ENCODE peak calls at places on chromosomes 4 and X, in nine cellular contexts. B, S, O, A, E, V, F, W and I are unnamed samples.

GRCh38 chr4:169795585-169795984 is 37.8 kb upstream of the HPF1 start:
- DNase-seq in E (no peak), F (no peak), S (no peak), V (peak; percentile 58), B (no peak), W (no peak), A (peak; percentile 10), O (no peak), I (peak; percentile 50)

GRCh38 chrX:261167-261857 is 19.9 kb upstream of the PLCXD1 start:
- DNase-seq in W (no peak), A (no peak), S (no peak), B (no peak), F (no peak), O (peak; percentile 43), E (no peak), V (no peak), I (peak; percentile 67)

GRCh38 chr4:5821665-5822358 is 71.1 kb downstream of the CRMP1 start:
- DNase-seq in A (no peak), O (no peak), F (no peak), V (no peak), W (no peak), S (no peak), B (no peak), E (no peak), I (no peak)

GRCh38 chr4:105594094-105595010 is 41.9 kb downstream of the ARHGEF38 start:
- DNase-seq in F (no peak), S (no peak), A (no peak), O (no peak), V (peak; percentile 18), W (peak; percentile 27), B (no peak), E (no peak), I (peak; percentile 80)

GRCh38 chr4:94798808-94799207 is 41.1 kb downstream of the BMPR1B start:
- DNase-seq in S (no peak), E (no peak), W (no peak), F (no peak), V (no peak), B (no peak), O (no peak), A (peak; percentile 18), I (peak; percentile 14)

GRCh38 chr4:8871417-8872401 is at the start of gene HMX1:
- DNase-seq in E (no peak), A (no peak), S (no peak), O (no peak), B (no peak), F (no peak), V (no peak), W (no peak), I (no peak)

GRCh38 chr4:8271821-8272220 is 2.3 kb downstream of the HTRA3 start:
- DNase-seq in E (no peak), V (no peak), F (no peak), W (no peak), O (peak; percentile 38), S (no peak), B (no peak), A (no peak), I (no peak)

GRCh38 chr4:156312261-156312847 is 358.7 kb upstream of the CTSO start:
- DNase-seq in F (no peak), W (no peak), B (peak; percentile 15), S (no peak), O (no peak), A (peak; percentile 36), V (peak; percentile 49), E (no peak), I (no peak)

GRCh38 chrX:83008415-83008814 is 499.7 kb upstream of the POU3F4 start:
- DNase-seq in W (no peak), S (no peak), E (no peak), A (no peak), F (no peak), O (no peak), B (no peak), V (no peak), I (peak; percentile 51)

GRCh38 chrX:132983496-132983895 is 25.1 kb upstream of the HS6ST2 start:
- DNase-seq in V (no peak), F (no peak), E (no peak), S (no peak), W (no peak), A (no peak), B (no peak), O (no peak), I (no peak)

GRCh38 chr4:42412251-42412650 is 15.0 kb downstream of the SHISA3 start:
- DNase-seq in V (peak; percentile 85), A (peak; percentile 72), O (no peak), W (no peak), S (no peak), F (no peak), E (no peak), B (peak; percentile 53), I (peak; percentile 89)

GRCh38 chr4:38306482-38307071 is 346.4 kb downstream of the PTTG2 start:
- DNase-seq in S (no peak), B (no peak), A (no peak), O (no peak), V (no peak), F (no peak), W (peak; percentile 58), E (no peak), I (no peak)

GRCh38 chr4:13705521-13706035 is 78.1 kb upstream of the BOD1L1 start:
- DNase-seq in V (peak; percentile 84), O (no peak), E (peak; percentile 66), S (no peak), W (no peak), B (peak; percentile 13), A (no peak), F (no peak), I (peak; percentile 64)

GRCh38 chr4:2092653-2093000 is 33.5 kb downstream of the NAT8L start:
- DNase-seq in F (no peak), B (peak; percentile 16), W (no peak), O (no peak), A (no peak), E (no peak), V (no peak), S (no peak), I (no peak)

GRCh38 chr4:74376888-74377483 is 12.0 kb downstream of the EREG start:
- DNase-seq in S (no peak), W (peak; percentile 41), A (peak; percentile 69), F (no peak), V (peak; percentile 62), B (no peak), O (no peak), E (peak; percentile 13), I (peak; percentile 60)

GRCh38 chr4:103498161-103499070 is 221.4 kb downstream of the TACR3 start:
- DNase-seq in W (peak; percentile 45), F (no peak), A (peak; percentile 76), B (peak; percentile 46), E (no peak), V (peak; percentile 51), O (no peak), S (no peak), I (peak; percentile 14)

GRCh38 chrX:16282209-16282608 is 114.9 kb downstream of the MAGEB17 start:
- DNase-seq in O (no peak), S (no peak), F (no peak), V (no peak), W (no peak), A (no peak), B (no peak), E (no peak), I (peak; percentile 4)

GRCh38 chr4:22129454-22130075 is 181.0 kb upstream of the KCNIP4 start:
- DNase-seq in V (peak; percentile 43), F (peak; percentile 36), B (peak; percentile 2), A (peak; percentile 11), S (no peak), O (no peak), W (no peak), E (peak; percentile 10), I (peak; percentile 69)

GRCh38 chr4:125762537-125762936 is 447.8 kb downstream of the FAT4 start:
- DNase-seq in F (no peak), S (no peak), E (no peak), O (no peak), V (no peak), W (no peak), B (no peak), A (no peak), I (peak; percentile 10)

GRCh38 chr4:166972071-166972470 is 262.2 kb downstream of the SPOCK3 start:
- DNase-seq in V (peak; percentile 63), A (no peak), O (no peak), S (no peak), B (peak; percentile 64), F (no peak), W (no peak), E (no peak), I (peak; percentile 84)

GRCh38 chr4:94160774-94161173 is 46.9 kb upstream of the SMARCAD1 start:
- DNase-seq in W (no peak), B (no peak), A (no peak), E (no peak), F (no peak), S (no peak), V (no peak), O (no peak), I (no peak)

GRCh38 chrX:5971300-5971699 is 257.4 kb downstream of the NLGN4X start:
- DNase-seq in B (no peak), S (no peak), O (no peak), W (no peak), V (no peak), E (no peak), F (no peak), A (no peak), I (no peak)

GRCh38 chrX:49995021-49995731 is 72.8 kb downstream of the CLCN5 start:
- DNase-seq in E (no peak), B (no peak), A (peak; percentile 70), S (no peak), O (no peak), V (peak; percentile 65), W (no peak), F (no peak), I (peak; percentile 66)

GRCh38 chr4:93237526-93237925 is 591.0 kb upstream of the ATOH1 start:
- DNase-seq in S (no peak), F (no peak), A (no peak), W (no peak), V (no peak), E (peak; percentile 74), O (no peak), B (no peak), I (no peak)

GRCh38 chrX:110055616-110056015 is 52.7 kb downstream of the TMEM164 start:
- DNase-seq in O (no peak), S (no peak), E (no peak), W (no peak), V (peak; percentile 38), F (no peak), B (no peak), A (no peak), I (no peak)

GRCh38 chr4:109432676-109433075 is 939 bp upstream of the SEC24B start:
- DNase-seq in S (no peak), V (peak; percentile 26), W (no peak), B (no peak), E (no peak), O (no peak), F (no peak), A (peak; percentile 83), I (no peak)

GRCh38 chrX:151912780-151913179 is at the start of gene MAGEA4:
- DNase-seq in A (no peak), F (no peak), B (no peak), O (no peak), V (no peak), S (no peak), E (no peak), W (no peak), I (no peak)

GRCh38 chr4:182578402-182578801 is 335.2 kb downstream of the TENM3 start:
- DNase-seq in E (no peak), F (no peak), W (no peak), A (peak; percentile 76), B (peak; percentile 82), S (no peak), V (peak; percentile 89), O (no peak), I (peak; percentile 61)

GRCh38 chr4:120616041-120616440 is 306.5 kb downstream of the PRDM5 start:
- DNase-seq in E (no peak), B (no peak), F (no peak), S (no peak), O (no peak), W (no peak), V (peak; percentile 2), A (no peak), I (no peak)

GRCh38 chr4:137367608-137368007 is 164.7 kb downstream of the PCDH18 start:
- DNase-seq in W (no peak), V (peak; percentile 8), O (no peak), E (no peak), A (peak; percentile 92), B (no peak), S (no peak), F (no peak), I (peak; percentile 29)

GRCh38 chrX:150845091-150845490 is 53.4 kb downstream of the CD99L2 start:
- DNase-seq in A (no peak), F (no peak), W (no peak), V (no peak), E (no peak), B (no peak), S (no peak), O (no peak), I (no peak)